ENCODE peak calls at places on chromosomes 16 and 17, in four cellular contexts. K is cerebellum, G is MM.1S, T is AG04449. D is an unnamed sample.
A peak's percentile ranks its signal among the peaks of the same experiment; 100 is the strongest.

GRCh38 chr17:78125138-78125913 is 3.2 kb downstream of the TMC6 start:
- DNase-seq in K (no peak), G (no peak), T (no peak), D (no peak)

GRCh38 chr17:54900457-54901229 is at the start of gene TOM1L1:
- DNase-seq in K (peak; percentile 72), G (peak; percentile 76), T (no peak), D (peak; percentile 47)

GRCh38 chr17:19652595-19652994 is 4.0 kb downstream of the ALDH3A2 start:
- DNase-seq in K (no peak), G (no peak), T (no peak), D (no peak)

GRCh38 chr17:71760062-71760720 is 360.6 kb upstream of the SOX9 start:
- DNase-seq in K (no peak), G (no peak), T (no peak), D (peak; percentile 78)

GRCh38 chr17:76365256-76365903 is 11.7 kb upstream of the PRPSAP1 start:
- DNase-seq in K (no peak), G (no peak), T (no peak), D (no peak)

GRCh38 chr16:68644715-68645493 is at the start of gene CDH3:
- DNase-seq in K (no peak), G (no peak), T (no peak), D (no peak)

GRCh38 chr16:67329901-67330300 is 3.3 kb downstream of the LRRC36 start:
- DNase-seq in K (no peak), G (no peak), T (no peak), D (no peak)

GRCh38 chr17:7435676-7436555 is 681 bp downstream of the TMEM102 start:
- DNase-seq in K (no peak), G (peak; percentile 52), T (no peak), D (no peak)

GRCh38 chr17:78544876-78545755 is 32.1 kb downstream of the DNAH17 start:
- DNase-seq in K (no peak), G (no peak), T (no peak), D (no peak)

GRCh38 chr16:67521095-67521804 is 7.4 kb upstream of the RIPOR1 start:
- DNase-seq in K (peak; percentile 92), G (peak; percentile 97), T (peak; percentile 66), D (peak; percentile 78)

GRCh38 chr16:69057400-69058378 is 47.8 kb upstream of the HAS3 start:
- DNase-seq in K (no peak), G (peak; percentile 27), T (peak; percentile 69), D (peak; percentile 92)

GRCh38 chr17:74924250-74924948 is at the start of gene OTOP2:
- DNase-seq in K (no peak), G (no peak), T (no peak), D (no peak)

GRCh38 chr17:45310380-45311324 is 6.2 kb downstream of the MAP3K14 start:
- DNase-seq in K (no peak), G (peak; percentile 26), T (no peak), D (no peak)

GRCh38 chr16:22375117-22375962 is 921 bp upstream of the CDR2 start:
- DNase-seq in K (no peak), G (no peak), T (no peak), D (no peak)

GRCh38 chr17:8696951-8697745 is 47.5 kb downstream of the CCDC42 start:
- DNase-seq in K (no peak), G (no peak), T (peak; percentile 84), D (peak; percentile 98)

GRCh38 chr16:58733248-58733670 is 857 bp downstream of the GOT2 start:
- DNase-seq in K (peak; percentile 25), G (no peak), T (no peak), D (no peak)

GRCh38 chr16:67542464-67542863 is 13.8 kb downstream of the RIPOR1 start:
- DNase-seq in K (no peak), G (peak; percentile 74), T (no peak), D (peak; percentile 66)

GRCh38 chr17:19346351-19347255 is 15.9 kb downstream of the B9D1 start:
- DNase-seq in K (peak; percentile 54), G (no peak), T (peak; percentile 62), D (peak; percentile 94)

D was measured in astrocyte.